ENCODE peak calls at places on chromosome 21, in four cellular contexts. K is brain microvascular endothelial cell, M is BJ, L is endodermal cell. N is an unnamed sample.

GRCh38 chr21:24375201-24375600 is 1232.1 kb downstream of the MRPL39 start:
- DNase-seq in K (no peak), M (no peak), L (peak), N (no peak)

GRCh38 chr21:36218691-36219090 is 62.1 kb downstream of the DOP1B start:
- DNase-seq in K (no peak), M (no peak), L (no peak), N (no peak)

GRCh38 chr21:35399706-35400105 is 350.6 kb upstream of the RUNX1 start:
- DNase-seq in K (no peak), M (no peak), L (no peak), N (no peak)

GRCh38 chr21:42655797-42656770 is 2.7 kb downstream of the PDE9A start:
- DNase-seq in K (no peak), M (no peak), L (peak), N (no peak)

GRCh38 chr21:14482165-14482564 is 64.0 kb downstream of the SAMSN1 start:
- DNase-seq in K (no peak), M (no peak), L (no peak), N (no peak)

GRCh38 chr21:42383331-42383730 is 12.5 kb downstream of the TMPRSS3 start:
- DNase-seq in K (no peak), M (no peak), L (no peak), N (peak)

GRCh38 chr21:33211732-33212131 is 18.0 kb upstream of the IFNAR2 start:
- DNase-seq in K (no peak), M (no peak), L (no peak), N (no peak)

GRCh38 chr21:32768530-32768929 is 3.0 kb downstream of the PAXBP1 start:
- DNase-seq in K (no peak), M (no peak), L (no peak), N (no peak)

GRCh38 chr21:41953831-41954653 is at the start of gene C2CD2:
- DNase-seq in K (no peak), M (no peak), L (peak), N (peak)

GRCh38 chr21:28099296-28099695 is 893.4 kb downstream of the LTN1 start:
- DNase-seq in K (no peak), M (no peak), L (no peak), N (no peak)

GRCh38 chr21:27206368-27206982 is 239.6 kb upstream of the ADAMTS5 start:
- DNase-seq in K (peak), M (no peak), L (peak), N (no peak)

GRCh38 chr21:31476551-31477120 is 132.6 kb upstream of the TIAM1 start:
- DNase-seq in K (no peak), M (no peak), L (no peak), N (no peak)

GRCh38 chr21:31471865-31472264 is 127.8 kb upstream of the TIAM1 start:
- DNase-seq in K (no peak), M (no peak), L (no peak), N (no peak)

GRCh38 chr21:31473685-31474345 is 129.8 kb upstream of the TIAM1 start:
- DNase-seq in K (no peak), M (no peak), L (no peak), N (no peak)

GRCh38 chr21:31475223-31475622 is 131.2 kb upstream of the TIAM1 start:
- DNase-seq in K (no peak), M (no peak), L (no peak), N (no peak)

GRCh38 chr21:31470896-31471694 is 127.0 kb upstream of the TIAM1 start:
- DNase-seq in K (no peak), M (no peak), L (peak), N (no peak)
- TF ChIP-seq CTCF in K (no peak), M (no peak), L (no peak), N (no peak)

GRCh38 chr21:45355573-45355972 is 49.4 kb upstream of the COL18A1 start:
- DNase-seq in K (no peak), M (no peak), L (no peak), N (no peak)

GRCh38 chr21:45357436-45358260 is 47.3 kb upstream of the COL18A1 start:
- DNase-seq in K (no peak), M (no peak), L (peak), N (peak)

GRCh38 chr21:45356653-45357435 is 48.1 kb upstream of the COL18A1 start:
- DNase-seq in K (no peak), M (no peak), L (peak), N (peak)

GRCh38 chr21:45354970-45355369 is 50.0 kb upstream of the COL18A1 start:
- DNase-seq in K (no peak), M (no peak), L (no peak), N (no peak)

GRCh38 chr21:45356251-45356650 is 48.7 kb upstream of the COL18A1 start:
- DNase-seq in K (no peak), M (no peak), L (peak), N (peak)
- TF ChIP-seq CTCF in K (peak), M (no peak), L (peak), N (peak)

DNA sequence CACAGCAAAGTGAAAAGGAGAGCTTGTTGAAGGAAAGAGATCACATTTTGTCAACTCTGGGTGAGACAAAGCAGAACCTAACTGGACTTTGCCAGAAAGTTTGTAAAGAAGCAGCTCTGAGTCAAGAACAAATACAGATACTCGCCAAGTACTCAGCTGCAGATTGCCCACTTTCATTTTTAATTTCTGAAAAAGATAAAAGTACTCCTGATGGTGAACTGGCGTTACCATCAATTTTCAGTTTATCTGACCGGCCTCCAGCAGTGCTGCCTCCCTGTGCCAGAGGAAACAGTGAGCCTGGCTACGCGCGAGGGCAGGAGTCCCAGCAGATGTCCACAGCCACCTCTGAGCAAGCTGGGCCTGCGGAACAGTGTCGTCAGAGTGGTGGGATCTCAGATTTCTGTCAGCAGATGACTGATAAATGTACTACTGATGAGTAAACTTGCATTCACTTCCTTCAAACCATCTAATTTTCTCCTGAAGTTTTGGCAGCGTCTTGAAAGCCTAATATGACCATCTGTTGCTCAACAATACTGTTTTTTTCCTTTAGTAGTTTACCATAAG is 43.8 kb downstream of the BACH1 start:
- DNase-seq in K (peak), M (peak), L (no peak), N (no peak)
- TF ChIP-seq CTCF in K (peak), M (no peak), L (no peak), N (no peak)

GRCh38 chr21:44623575-44623974 is 3.3 kb upstream of the KRTAP10-9 start:
- DNase-seq in K (no peak), M (no peak), L (no peak), N (no peak)
- TF ChIP-seq CTCF in K (no peak), M (no peak), L (no peak), N (no peak)

DNA sequence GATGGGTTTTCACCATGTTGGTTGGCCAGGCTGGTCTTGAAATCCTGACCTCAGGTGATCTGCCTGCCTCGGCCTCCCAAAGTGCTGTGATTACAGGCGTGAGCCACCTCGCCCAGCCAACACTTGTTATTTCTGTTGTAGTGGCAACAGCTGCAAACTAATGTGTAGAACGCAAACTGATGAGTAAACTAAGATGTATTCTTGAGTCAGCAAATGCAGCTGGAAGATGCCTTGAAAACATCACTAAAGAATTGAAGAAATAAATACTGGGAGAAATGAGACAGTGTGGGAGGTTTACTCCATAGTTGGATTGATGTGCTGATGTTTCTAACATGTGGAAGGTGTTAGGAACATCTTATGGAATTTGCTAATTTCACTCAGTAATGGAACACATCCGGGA is 61.3 kb upstream of the KCNE2 start:
- DNase-seq in K (no peak), M (no peak), L (no peak), N (no peak)
- TF ChIP-seq CTCF in K (no peak), M (no peak), L (no peak), N (no peak)

DNA sequence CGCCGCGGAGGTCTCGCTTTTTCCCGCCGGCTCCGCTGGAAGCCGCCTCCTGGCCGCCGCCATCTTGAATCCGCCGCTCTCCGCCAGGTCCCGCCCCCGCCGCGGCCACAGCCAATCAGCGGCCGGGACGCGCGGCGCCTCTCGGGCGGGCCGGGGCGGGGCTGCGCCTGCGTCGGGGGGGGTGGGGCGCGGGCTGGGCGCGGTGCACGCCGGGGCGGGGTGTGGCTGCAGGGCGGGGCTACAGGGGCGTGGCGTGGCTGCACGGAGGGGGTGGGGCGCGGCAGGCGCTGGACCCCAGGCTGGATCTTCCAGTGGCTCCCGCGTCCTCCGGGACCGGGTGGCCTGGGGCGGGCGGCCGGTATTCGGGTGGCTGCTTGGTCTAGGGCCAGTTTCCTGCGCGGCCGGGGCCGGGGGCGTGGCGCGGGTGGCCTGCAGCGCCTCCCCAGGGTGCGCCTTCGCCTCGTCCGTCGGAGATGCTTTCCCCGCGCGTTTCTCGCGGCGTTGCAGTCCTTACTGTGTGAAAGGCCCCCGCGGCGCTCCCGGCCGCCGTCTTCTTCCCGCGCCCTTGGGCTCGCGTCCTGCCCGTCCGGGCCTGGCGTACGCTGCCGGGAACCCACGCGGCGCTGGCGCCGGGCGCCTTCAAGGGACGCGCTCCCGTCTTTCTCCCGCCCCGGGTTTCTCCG is 575 bp downstream of the PCNT start:
- DNase-seq in K (peak), M (no peak), L (peak), N (no peak)
- TF ChIP-seq CTCF in K (no peak), M (peak), L (no peak), N (peak)

GRCh38 chr21:29349702-29350101 is 51.0 kb downstream of the BACH1 start:
- DNase-seq in K (no peak), M (no peak), L (no peak), N (no peak)
- TF ChIP-seq CTCF in K (no peak), M (no peak), L (no peak), N (no peak)

GRCh38 chr21:16194851-16195251 is 465.1 kb downstream of the USP25 start:
- DNase-seq in K (peak), M (no peak), L (no peak), N (no peak)
- TF ChIP-seq CTCF in K (no peak), M (no peak), L (no peak), N (no peak)